ENCODE peak calls at places on chromosome 12, in six cellular contexts. K is mammary epithelial cell, V is gastrocnemius medialis, A is Panc1, O is heart right ventricle, X is GM06990. H is an unnamed sample.

GRCh38 chr12:110224379-110225304 is 56.4 kb upstream of the ATP2A2 start:
- DNase-seq in K (peak; percentile 74), V (peak; percentile 44), A (no peak), O (no peak), X (no peak), H (peak; percentile 28)

GRCh38 chr12:132724506-132725220 is 14.0 kb downstream of the PGAM5 start:
- DNase-seq in K (no peak), V (no peak), A (no peak), O (no peak), X (no peak), H (no peak)

GRCh38 chr12:49057888-49058287 is 2.7 kb downstream of the KMT2D start:
- DNase-seq in K (peak; percentile 7), V (no peak), A (no peak), O (no peak), X (no peak), H (no peak)

GRCh38 chr12:95608252-95609033 is 57.2 kb upstream of the USP44 start:
- DNase-seq in K (peak; percentile 89), V (peak; percentile 75), A (peak; percentile 72), O (peak; percentile 63), X (no peak), H (no peak)

GRCh38 chr12:1660304-1661187 is 30.3 kb upstream of the ADIPOR2 start:
- DNase-seq in K (peak; percentile 90), V (peak; percentile 67), A (no peak), O (peak; percentile 48), X (no peak), H (no peak)

GRCh38 chr12:42426733-42427132 is 100.8 kb downstream of the PPHLN1 start:
- DNase-seq in K (peak; percentile 49), V (no peak), A (no peak), O (no peak), X (no peak), H (peak; percentile 67)

GRCh38 chr12:10153271-10154144 is 18.4 kb downstream of the OLR1 start:
- DNase-seq in K (peak; percentile 43), V (peak; percentile 64), A (no peak), O (peak; percentile 67), X (peak; percentile 51), H (no peak)

GRCh38 chr12:26102954-26103353 is 21.9 kb downstream of the BHLHE41 start:
- DNase-seq in K (no peak), V (peak; percentile 64), A (no peak), O (no peak), X (no peak), H (no peak)

GRCh38 chr12:109464642-109465351 is 12.3 kb downstream of the KCTD10 start:
- DNase-seq in K (no peak), V (no peak), A (no peak), O (no peak), X (no peak), H (no peak)

GRCh38 chr12:33771889-33772288 is 250.4 kb upstream of the ALG10 start:
- DNase-seq in K (peak; percentile 7), V (no peak), A (no peak), O (no peak), X (no peak), H (no peak)

GRCh38 chr12:128381961-128382360 is 115.0 kb downstream of the TMEM132C start:
- DNase-seq in K (no peak), V (no peak), A (no peak), O (no peak), X (no peak), H (no peak)

GRCh38 chr12:118109088-118109487 is 5.3 kb upstream of the VSIG10 start:
- DNase-seq in K (no peak), V (no peak), A (no peak), O (no peak), X (no peak), H (no peak)

GRCh38 chr12:47837190-47838171 is 17.8 kb upstream of the HDAC7 start:
- DNase-seq in K (peak; percentile 62), V (peak; percentile 56), A (peak; percentile 59), O (peak; percentile 75), X (no peak), H (no peak)

GRCh38 chr12:75155962-75156361 is 53.7 kb downstream of the KCNC2 start:
- DNase-seq in K (no peak), V (no peak), A (no peak), O (no peak), X (no peak), H (no peak)

GRCh38 chr12:1474567-1475153 is 119.7 kb downstream of the FBXL14 start:
- DNase-seq in K (peak; percentile 77), V (no peak), A (peak; percentile 75), O (no peak), X (no peak), H (peak; percentile 65)

GRCh38 chr12:108884116-108885012 is 4.5 kb downstream of the DAO start:
- DNase-seq in K (peak; percentile 14), V (peak; percentile 15), A (peak; percentile 12), O (peak; percentile 36), X (peak; percentile 20), H (no peak)

GRCh38 chr12:64029013-64029857 is 184.7 kb downstream of the SRGAP1 start:
- DNase-seq in K (no peak), V (peak; percentile 19), A (no peak), O (no peak), X (no peak), H (no peak)

GRCh38 chr12:97800561-97800960 is 338.0 kb downstream of the RMST start:
- DNase-seq in K (no peak), V (no peak), A (no peak), O (no peak), X (no peak), H (no peak)

GRCh38 chr12:46473634-46474201 is 101.1 kb upstream of the SLC38A2 start:
- DNase-seq in K (peak; percentile 83), V (peak; percentile 49), A (no peak), O (peak; percentile 74), X (peak; percentile 35), H (peak; percentile 78)

GRCh38 chr12:116426391-116427136 is 132.6 kb upstream of the MAP1LC3B2 start:
- DNase-seq in K (peak; percentile 91), V (peak; percentile 56), A (peak; percentile 7), O (peak; percentile 23), X (no peak), H (peak; percentile 91)

GRCh38 chr12:100138048-100138907 is 4.4 kb downstream of the BLTP3B start:
- DNase-seq in K (peak; percentile 41), V (peak; percentile 22), A (no peak), O (no peak), X (no peak), H (no peak)

GRCh38 chr12:62694632-62695031 is 228.0 kb downstream of the MON2 start:
- DNase-seq in K (no peak), V (no peak), A (no peak), O (no peak), X (no peak), H (no peak)

GRCh38 chr12:101761347-101761746 is 22.1 kb upstream of the SYCP3 start:
- DNase-seq in K (no peak), V (no peak), A (no peak), O (no peak), X (no peak), H (no peak)

GRCh38 chr12:48681416-48681737 is 661 bp downstream of the KANSL2 start:
- DNase-seq in K (no peak), V (peak; percentile 36), A (no peak), O (no peak), X (no peak), H (no peak)

GRCh38 chr12:122862872-122863701 is 27.8 kb downstream of the HIP1R start:
- DNase-seq in K (no peak), V (no peak), A (no peak), O (no peak), X (no peak), H (no peak)

GRCh38 chr12:15323530-15323929 is 1.2 kb downstream of the PTPRO start:
- DNase-seq in K (peak; percentile 19), V (no peak), A (no peak), O (no peak), X (no peak), H (no peak)
- TF ChIP-seq CTCF in K (no peak), V (no peak), A (no peak), O (no peak), X (no peak), H (no peak)

GRCh38 chr12:4855121-4855924 is 54.4 kb upstream of the KCNA1 start:
- DNase-seq in K (peak; percentile 66), V (peak; percentile 36), A (peak; percentile 60), O (peak; percentile 60), X (peak; percentile 35), H (peak; percentile 34)
- H3K4me3 ChIP-seq in K (no peak overlapping the region), V (no peak overlapping the region), A (no peak overlapping the region), O (no peak overlapping the region), X (no peak overlapping the region), H (no peak overlapping the region)

GRCh38 chr12:112233242-112233641 is 107.9 kb downstream of the TRAFD1 start:
- DNase-seq in K (no peak), V (no peak), A (no peak), O (no peak), X (no peak), H (no peak)
- H3K36me3 ChIP-seq in K (peaks cover 15% of the 10 kb centered on the region), V (peaks cover 87% of the 10 kb centered on the region), A (peaks cover 13% of the 10 kb centered on the region), O (peaks cover 76% of the 10 kb centered on the region), X (peaks cover 24% of the 10 kb centered on the region), H (peaks cover 3% of the 10 kb centered on the region)

GRCh38 chr12:114248527-114248926 is 157.4 kb downstream of the TBX5 start:
- DNase-seq in K (no peak), V (no peak), A (no peak), O (no peak), X (no peak), H (no peak)

GRCh38 chr12:114240288-114240687 is 165.7 kb downstream of the TBX5 start:
- DNase-seq in K (no peak), V (no peak), A (no peak), O (no peak), X (no peak), H (no peak)

GRCh38 chr12:114241973-114242434 is 163.9 kb downstream of the TBX5 start:
- DNase-seq in K (no peak), V (no peak), A (no peak), O (no peak), X (no peak), H (no peak)

DNA sequence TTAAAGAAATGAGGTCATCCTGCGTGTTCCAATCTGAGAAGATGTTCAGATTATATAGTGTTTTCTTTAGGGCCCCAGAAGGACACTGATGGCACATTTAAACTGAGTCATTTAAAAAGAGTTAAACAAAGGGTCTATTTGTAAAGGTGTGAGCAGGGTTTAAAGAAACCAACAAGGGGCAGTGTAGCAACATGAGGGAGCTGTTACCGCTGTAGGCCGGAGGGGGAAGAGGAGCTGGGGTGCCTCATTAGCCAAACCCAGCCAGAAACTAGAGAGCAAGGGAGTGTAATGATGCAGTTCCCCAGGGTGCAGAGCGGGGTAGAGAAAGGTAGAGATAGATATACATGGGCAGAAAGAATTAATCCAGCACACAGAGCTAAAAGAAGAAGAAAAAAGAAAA is 160.4 kb downstream of the TBX5 start:
- DNase-seq in K (no peak), V (no peak), A (no peak), O (no peak), X (no peak), H (no peak)
- TF ChIP-seq CTCF in K (no peak), V (no peak), A (no peak), O (peak; percentile 33), X (no peak), H (no peak)

GRCh38 chr12:6329693-6330045 is 12.2 kb downstream of the TNFRSF1A start:
- DNase-seq in K (no peak), V (peak; percentile 11), A (no peak), O (no peak), X (no peak), H (no peak)
- H3K4me3 ChIP-seq in K (no peak overlapping the region), V (no peak overlapping the region), A (no peak overlapping the region), O (no peak overlapping the region), X (no peak overlapping the region), H (no peak overlapping the region)

GRCh38 chr12:56271031-56271430 is 4.3 kb downstream of the COQ10A start:
- DNase-seq in K (peak; percentile 16), V (peak; percentile 74), A (no peak), O (peak; percentile 21), X (no peak), H (no peak)
- H3K36me3 ChIP-seq in K (peaks cover 38% of the 10 kb centered on the region), V (peaks cover 65% of the 10 kb centered on the region), A (peaks cover 13% of the 10 kb centered on the region), O (peaks cover 42% of the 10 kb centered on the region), X (peaks cover 28% of the 10 kb centered on the region), H (peaks cover 1% of the 10 kb centered on the region)

H was measured in kidney epithelial cell.